ENCODE peak calls at places on chromosomes 1 and 21, in five cellular contexts. One of them, this sample, is unnamed.

GRCh38 chr1:29186707-29187106 is 5.0 kb upstream of the SRSF4 start:
- DNase-seq in sigmoid colon: no peak
- DNase-seq in esophagus squamous epithelium: no peak
- DNase-seq in AG10803: no peak
- DNase-seq in body of pancreas: no peak
- DNase-seq in this sample: no peak

GRCh38 chr1:109253803-109254620 is 4.7 kb downstream of the CELSR2 start:
- DNase-seq in AG10803: no peak
- DNase-seq in esophagus squamous epithelium: no peak
- DNase-seq in sigmoid colon: no peak
- DNase-seq in body of pancreas: no peak
- DNase-seq in this sample: peak; percentile 25

GRCh38 chr1:32454726-32455125 is 10.1 kb upstream of the ZBTB8B start:
- DNase-seq in esophagus squamous epithelium: no peak
- DNase-seq in body of pancreas: peak; percentile 33
- DNase-seq in AG10803: no peak
- DNase-seq in sigmoid colon: no peak
- DNase-seq in this sample: no peak

GRCh38 chr1:204623365-204623893 is 62.1 kb downstream of the LRRN2 start:
- DNase-seq in esophagus squamous epithelium: no peak
- DNase-seq in AG10803: no peak
- DNase-seq in sigmoid colon: no peak
- DNase-seq in body of pancreas: peak; percentile 17
- DNase-seq in this sample: no peak

GRCh38 chr1:53145942-53146708 is 3.7 kb upstream of the SLC1A7 start:
- DNase-seq in AG10803: peak; percentile 100
- DNase-seq in sigmoid colon: peak; percentile 86
- DNase-seq in body of pancreas: peak; percentile 87
- DNase-seq in esophagus squamous epithelium: no peak
- DNase-seq in this sample: no peak

GRCh38 chr21:46095106-46095719 is 2.7 kb upstream of the COL6A2 start:
- DNase-seq in esophagus squamous epithelium: no peak
- DNase-seq in sigmoid colon: peak; percentile 66
- DNase-seq in AG10803: no peak
- DNase-seq in body of pancreas: no peak
- DNase-seq in this sample: no peak

GRCh38 chr21:37699024-37699770 is 217.1 kb downstream of the KCNJ6 start:
- DNase-seq in AG10803: no peak
- DNase-seq in esophagus squamous epithelium: no peak
- DNase-seq in sigmoid colon: no peak
- DNase-seq in body of pancreas: no peak
- DNase-seq in this sample: no peak

GRCh38 chr1:155277896-155278688 is 829 bp downstream of the HCN3 start:
- DNase-seq in esophagus squamous epithelium: no peak
- DNase-seq in body of pancreas: peak; percentile 72
- DNase-seq in sigmoid colon: peak; percentile 76
- DNase-seq in AG10803: no peak
- DNase-seq in this sample: peak; percentile 80

GRCh38 chr1:62530516-62531154 is 66.7 kb upstream of the ANGPTL3 start:
- DNase-seq in body of pancreas: peak; percentile 78
- DNase-seq in AG10803: peak; percentile 39
- DNase-seq in esophagus squamous epithelium: no peak
- DNase-seq in sigmoid colon: no peak
- DNase-seq in this sample: no peak

GRCh38 chr1:84433253-84434080 is 35.2 kb downstream of the DNASE2B start:
- DNase-seq in sigmoid colon: no peak
- DNase-seq in AG10803: peak; percentile 79
- DNase-seq in esophagus squamous epithelium: no peak
- DNase-seq in body of pancreas: peak; percentile 67
- DNase-seq in this sample: peak; percentile 52

GRCh38 chr1:85438353-85438752 is 26.6 kb downstream of the DDAH1 start:
- DNase-seq in AG10803: peak; percentile 23
- DNase-seq in body of pancreas: no peak
- DNase-seq in sigmoid colon: no peak
- DNase-seq in esophagus squamous epithelium: no peak
- DNase-seq in this sample: no peak

GRCh38 chr1:50523548-50523947 is 100.3 kb upstream of the DMRTA2 start:
- DNase-seq in sigmoid colon: no peak
- DNase-seq in esophagus squamous epithelium: no peak
- DNase-seq in AG10803: no peak
- DNase-seq in body of pancreas: no peak
- DNase-seq in this sample: no peak

GRCh38 chr1:96309783-96310182 is 411.8 kb upstream of the PTBP2 start:
- DNase-seq in AG10803: peak; percentile 61
- DNase-seq in sigmoid colon: no peak
- DNase-seq in esophagus squamous epithelium: no peak
- DNase-seq in body of pancreas: peak; percentile 7
- DNase-seq in this sample: no peak

GRCh38 chr1:220962031-220962751 is 82.9 kb downstream of the HLX start:
- DNase-seq in sigmoid colon: no peak
- DNase-seq in esophagus squamous epithelium: no peak
- DNase-seq in body of pancreas: no peak
- DNase-seq in AG10803: peak; percentile 99
- DNase-seq in this sample: no peak

GRCh38 chr1:145708063-145708462 is 895 bp upstream of the PDZK1 start:
- DNase-seq in sigmoid colon: no peak
- DNase-seq in AG10803: no peak
- DNase-seq in body of pancreas: no peak
- DNase-seq in esophagus squamous epithelium: no peak
- DNase-seq in this sample: peak; percentile 39

GRCh38 chr1:179017383-179018326 is 8.0 kb upstream of the FAM20B start:
- DNase-seq in body of pancreas: no peak
- DNase-seq in sigmoid colon: peak; percentile 17
- DNase-seq in AG10803: peak; percentile 31
- DNase-seq in esophagus squamous epithelium: no peak
- DNase-seq in this sample: no peak

GRCh38 chr1:101050869-101051268 is 25.3 kb upstream of the DPH5 start:
- DNase-seq in AG10803: no peak
- DNase-seq in body of pancreas: no peak
- DNase-seq in esophagus squamous epithelium: no peak
- DNase-seq in sigmoid colon: no peak
- DNase-seq in this sample: no peak

GRCh38 chr1:54978528-54979326 is 1.7 kb upstream of the TMEM61 start:
- DNase-seq in sigmoid colon: no peak
- DNase-seq in body of pancreas: no peak
- DNase-seq in esophagus squamous epithelium: no peak
- DNase-seq in AG10803: no peak
- DNase-seq in this sample: no peak

GRCh38 chr1:94702440-94702810 is 117.7 kb upstream of the SLC44A3 start:
- DNase-seq in body of pancreas: peak; percentile 26
- DNase-seq in esophagus squamous epithelium: no peak
- DNase-seq in sigmoid colon: peak; percentile 82
- DNase-seq in AG10803: peak; percentile 85
- DNase-seq in this sample: no peak

GRCh38 chr1:240878631-240879030 is 266.7 kb upstream of the GREM2 start:
- DNase-seq in esophagus squamous epithelium: no peak
- DNase-seq in body of pancreas: no peak
- DNase-seq in AG10803: no peak
- DNase-seq in sigmoid colon: no peak
- DNase-seq in this sample: no peak

GRCh38 chr1:31593770-31594632 is 17.7 kb downstream of the TINAGL1 start:
- DNase-seq in AG10803: peak; percentile 69
- DNase-seq in body of pancreas: peak; percentile 89
- DNase-seq in sigmoid colon: peak; percentile 87
- DNase-seq in esophagus squamous epithelium: no peak
- DNase-seq in this sample: peak; percentile 84

GRCh38 chr1:9849691-9850441 is 26.1 kb upstream of the CLSTN1 start:
- DNase-seq in esophagus squamous epithelium: no peak
- DNase-seq in sigmoid colon: no peak
- DNase-seq in AG10803: no peak
- DNase-seq in body of pancreas: no peak
- DNase-seq in this sample: peak; percentile 82

GRCh38 chr1:215076312-215076711 is 6.2 kb upstream of the KCNK2 start:
- DNase-seq in body of pancreas: no peak
- DNase-seq in sigmoid colon: no peak
- DNase-seq in esophagus squamous epithelium: no peak
- DNase-seq in AG10803: peak; percentile 41
- DNase-seq in this sample: peak; percentile 34

GRCh38 chr21:45615145-45615711 is 28.3 kb upstream of the PCBP3 start:
- DNase-seq in AG10803: no peak
- DNase-seq in body of pancreas: peak; percentile 36
- DNase-seq in sigmoid colon: peak; percentile 58
- DNase-seq in esophagus squamous epithelium: no peak
- DNase-seq in this sample: peak; percentile 76

GRCh38 chr1:214747050-214747615 is 144.1 kb downstream of the CENPF start:
- DNase-seq in AG10803: peak; percentile 19
- DNase-seq in sigmoid colon: no peak
- DNase-seq in body of pancreas: no peak
- DNase-seq in esophagus squamous epithelium: no peak
- DNase-seq in this sample: no peak

GRCh38 chr1:183318433-183318832 is 99.7 kb downstream of the NMNAT2 start:
- DNase-seq in sigmoid colon: peak; percentile 95
- DNase-seq in esophagus squamous epithelium: no peak
- DNase-seq in AG10803: peak; percentile 92
- DNase-seq in body of pancreas: peak; percentile 82
- DNase-seq in this sample: peak; percentile 69

GRCh38 chr21:38712076-38712475 is 93.7 kb upstream of the ETS2 start:
- DNase-seq in AG10803: peak; percentile 54
- DNase-seq in sigmoid colon: no peak
- DNase-seq in body of pancreas: no peak
- DNase-seq in esophagus squamous epithelium: no peak
- DNase-seq in this sample: no peak

GRCh38 chr1:3912809-3913685 is 13.0 kb upstream of the C1orf174 start:
- DNase-seq in body of pancreas: no peak
- DNase-seq in AG10803: no peak
- DNase-seq in sigmoid colon: no peak
- DNase-seq in esophagus squamous epithelium: no peak
- DNase-seq in this sample: no peak

GRCh38 chr1:94883688-94884087 is 43.2 kb downstream of the CNN3 start:
- DNase-seq in esophagus squamous epithelium: no peak
- DNase-seq in body of pancreas: peak; percentile 45
- DNase-seq in sigmoid colon: no peak
- DNase-seq in AG10803: peak; percentile 58
- DNase-seq in this sample: peak; percentile 9

GRCh38 chr1:100866041-100866900 is 28.4 kb downstream of the EXTL2 start:
- DNase-seq in sigmoid colon: no peak
- DNase-seq in AG10803: peak; percentile 64
- DNase-seq in esophagus squamous epithelium: no peak
- DNase-seq in body of pancreas: no peak
- DNase-seq in this sample: peak; percentile 24

GRCh38 chr1:47817861-47818260 is 179.3 kb downstream of the TRABD2B start:
- DNase-seq in esophagus squamous epithelium: no peak
- DNase-seq in body of pancreas: no peak
- DNase-seq in AG10803: no peak
- DNase-seq in sigmoid colon: no peak
- DNase-seq in this sample: no peak

GRCh38 chr21:44510508-44511218 is 29.3 kb downstream of the KRTAP10-1 start:
- DNase-seq in sigmoid colon: no peak
- DNase-seq in AG10803: peak; percentile 20
- DNase-seq in esophagus squamous epithelium: no peak
- DNase-seq in body of pancreas: peak; percentile 79
- DNase-seq in this sample: peak; percentile 90

GRCh38 chr1:213619026-213619425 is 368.7 kb upstream of the PROX1 start:
- DNase-seq in esophagus squamous epithelium: no peak
- DNase-seq in body of pancreas: no peak
- DNase-seq in AG10803: no peak
- DNase-seq in sigmoid colon: no peak
- DNase-seq in this sample: no peak

GRCh38 chr1:10374442-10374860 is 24.4 kb upstream of the PGD start:
- DNase-seq in esophagus squamous epithelium: no peak
- DNase-seq in AG10803: peak; percentile 31
- DNase-seq in sigmoid colon: no peak
- DNase-seq in body of pancreas: no peak
- DNase-seq in this sample: no peak

GRCh38 chr1:208203127-208203847 is 40.9 kb downstream of the PLXNA2 start:
- DNase-seq in sigmoid colon: no peak
- DNase-seq in AG10803: peak; percentile 83
- DNase-seq in body of pancreas: peak; percentile 73
- DNase-seq in esophagus squamous epithelium: no peak
- DNase-seq in this sample: no peak

GRCh38 chr1:180617769-180618168 is 14.1 kb upstream of the XPR1 start:
- DNase-seq in body of pancreas: no peak
- DNase-seq in esophagus squamous epithelium: no peak
- DNase-seq in AG10803: no peak
- DNase-seq in sigmoid colon: no peak
- DNase-seq in this sample: no peak

GRCh38 chr1:164602142-164602429 is 43.1 kb downstream of the PBX1 start:
- DNase-seq in sigmoid colon: no peak
- DNase-seq in esophagus squamous epithelium: no peak
- DNase-seq in body of pancreas: peak; percentile 92
- DNase-seq in AG10803: no peak
- DNase-seq in this sample: no peak

GRCh38 chr1:231337472-231338269 is at the start of gene EXOC8:
- DNase-seq in AG10803: peak; percentile 92
- DNase-seq in sigmoid colon: peak; percentile 97
- DNase-seq in body of pancreas: peak; percentile 96
- DNase-seq in esophagus squamous epithelium: peak; percentile 64
- DNase-seq in this sample: peak; percentile 95
- TF ChIP-seq CTCF in AG10803: no peak
- TF ChIP-seq CTCF in sigmoid colon: no peak
- TF ChIP-seq CTCF in body of pancreas: peak; percentile 13
- TF ChIP-seq CTCF in esophagus squamous epithelium: no peak
- TF ChIP-seq CTCF in this sample: no peak

GRCh38 chr1:75845576-75845975 is 48.9 kb downstream of the MSH4 start:
- DNase-seq in esophagus squamous epithelium: no peak
- DNase-seq in AG10803: no peak
- DNase-seq in body of pancreas: no peak
- DNase-seq in sigmoid colon: no peak
- DNase-seq in this sample: no peak
- TF ChIP-seq CTCF in esophagus squamous epithelium: no peak
- TF ChIP-seq CTCF in AG10803: no peak
- TF ChIP-seq CTCF in body of pancreas: no peak
- TF ChIP-seq CTCF in sigmoid colon: no peak
- TF ChIP-seq CTCF in this sample: no peak

GRCh38 chr1:16986596-16987361 is 6.4 kb upstream of the MFAP2 start:
- DNase-seq in sigmoid colon: no peak
- DNase-seq in body of pancreas: no peak
- DNase-seq in esophagus squamous epithelium: no peak
- DNase-seq in AG10803: no peak
- DNase-seq in this sample: no peak
- TF ChIP-seq CTCF in sigmoid colon: no peak
- TF ChIP-seq CTCF in body of pancreas: no peak
- TF ChIP-seq CTCF in esophagus squamous epithelium: no peak
- TF ChIP-seq CTCF in AG10803: no peak
- TF ChIP-seq CTCF in this sample: peak; percentile 60

GRCh38 chr1:57770772-57771171 is 346.9 kb upstream of the DAB1 start:
- DNase-seq in AG10803: no peak
- DNase-seq in sigmoid colon: no peak
- DNase-seq in esophagus squamous epithelium: no peak
- DNase-seq in body of pancreas: no peak
- DNase-seq in this sample: no peak
- TF ChIP-seq CTCF in AG10803: peak; percentile 48
- TF ChIP-seq CTCF in sigmoid colon: no peak
- TF ChIP-seq CTCF in esophagus squamous epithelium: no peak
- TF ChIP-seq CTCF in body of pancreas: no peak
- TF ChIP-seq CTCF in this sample: no peak